ENCODE peak calls at places on chromosomes 5 and 9, in ten cellular contexts. One of them, this sample, is unnamed.

GRCh38 chr9:137167752-137168574 is 1.9 kb downstream of the LRRC26 start:
- DNase-seq in M059J: no peak
- DNase-seq in retina: peak; percentile 54
- DNase-seq in activated CD4-positive, CD25-positive, alpha-beta regulatory T cell: no peak
- DNase-seq in Peyer's patch: peak; percentile 66
- DNase-seq in GM04503: no peak
- DNase-seq in EL: no peak
- DNase-seq in upper lobe of left lung: peak; percentile 87
- DNase-seq in stimulated activated CD4-positive, alpha-beta T cell treated with anti-CD3 and anti-CD28 coated beads, Interleukin-2, amount 100 ng/mL, for 48 hours: no peak
- DNase-seq in activated CD4-positive, alpha-beta T cell treated with anti-CD3 and anti-CD28 coated beads, Interleukin-2, amount 10 ng/mL, durations not matched to agents 24 days and 14 days: no peak
- DNase-seq in this sample: no peak

GRCh38 chr5:17330386-17330785 is 113.0 kb downstream of the BASP1 start:
- DNase-seq in M059J: no peak
- DNase-seq in activated CD4-positive, CD25-positive, alpha-beta regulatory T cell: no peak
- DNase-seq in EL: no peak
- DNase-seq in GM04503: no peak
- DNase-seq in activated CD4-positive, alpha-beta T cell treated with anti-CD3 and anti-CD28 coated beads, Interleukin-2, amount 10 ng/mL, durations not matched to agents 24 days and 14 days: no peak
- DNase-seq in retina: no peak
- DNase-seq in Peyer's patch: no peak
- DNase-seq in upper lobe of left lung: no peak
- DNase-seq in stimulated activated CD4-positive, alpha-beta T cell treated with anti-CD3 and anti-CD28 coated beads, Interleukin-2, amount 100 ng/mL, for 48 hours: no peak
- DNase-seq in this sample: no peak

GRCh38 chr9:86754581-86754980 is 192.7 kb downstream of the GAS1 start:
- DNase-seq in M059J: no peak
- DNase-seq in activated CD4-positive, alpha-beta T cell treated with anti-CD3 and anti-CD28 coated beads, Interleukin-2, amount 10 ng/mL, durations not matched to agents 24 days and 14 days: no peak
- DNase-seq in EL: no peak
- DNase-seq in Peyer's patch: no peak
- DNase-seq in stimulated activated CD4-positive, alpha-beta T cell treated with anti-CD3 and anti-CD28 coated beads, Interleukin-2, amount 100 ng/mL, for 48 hours: no peak
- DNase-seq in retina: no peak
- DNase-seq in upper lobe of left lung: no peak
- DNase-seq in GM04503: no peak
- DNase-seq in activated CD4-positive, CD25-positive, alpha-beta regulatory T cell: no peak
- DNase-seq in this sample: no peak

GRCh38 chr9:114805670-114806551 is at the start of gene TNFSF15:
- DNase-seq in Peyer's patch: peak; percentile 64
- DNase-seq in EL: no peak
- DNase-seq in activated CD4-positive, alpha-beta T cell treated with anti-CD3 and anti-CD28 coated beads, Interleukin-2, amount 10 ng/mL, durations not matched to agents 24 days and 14 days: peak; percentile 80
- DNase-seq in retina: no peak
- DNase-seq in M059J: no peak
- DNase-seq in upper lobe of left lung: peak; percentile 68
- DNase-seq in stimulated activated CD4-positive, alpha-beta T cell treated with anti-CD3 and anti-CD28 coated beads, Interleukin-2, amount 100 ng/mL, for 48 hours: no peak
- DNase-seq in GM04503: no peak
- DNase-seq in activated CD4-positive, CD25-positive, alpha-beta regulatory T cell: no peak
- DNase-seq in this sample: peak; percentile 62

GRCh38 chr5:18329346-18329745 is 695.1 kb downstream of the TAF11L14 start:
- DNase-seq in stimulated activated CD4-positive, alpha-beta T cell treated with anti-CD3 and anti-CD28 coated beads, Interleukin-2, amount 100 ng/mL, for 48 hours: no peak
- DNase-seq in upper lobe of left lung: no peak
- DNase-seq in Peyer's patch: no peak
- DNase-seq in M059J: no peak
- DNase-seq in retina: no peak
- DNase-seq in GM04503: no peak
- DNase-seq in EL: no peak
- DNase-seq in activated CD4-positive, alpha-beta T cell treated with anti-CD3 and anti-CD28 coated beads, Interleukin-2, amount 10 ng/mL, durations not matched to agents 24 days and 14 days: no peak
- DNase-seq in activated CD4-positive, CD25-positive, alpha-beta regulatory T cell: no peak
- DNase-seq in this sample: peak; percentile 32

GRCh38 chr5:36029914-36030313 is 36.8 kb downstream of the UGT3A2 start:
- DNase-seq in GM04503: no peak
- DNase-seq in activated CD4-positive, CD25-positive, alpha-beta regulatory T cell: no peak
- DNase-seq in M059J: peak; percentile 50
- DNase-seq in upper lobe of left lung: no peak
- DNase-seq in activated CD4-positive, alpha-beta T cell treated with anti-CD3 and anti-CD28 coated beads, Interleukin-2, amount 10 ng/mL, durations not matched to agents 24 days and 14 days: no peak
- DNase-seq in EL: no peak
- DNase-seq in retina: no peak
- DNase-seq in stimulated activated CD4-positive, alpha-beta T cell treated with anti-CD3 and anti-CD28 coated beads, Interleukin-2, amount 100 ng/mL, for 48 hours: no peak
- DNase-seq in Peyer's patch: no peak
- DNase-seq in this sample: no peak

GRCh38 chr9:129810788-129811187 is 7.8 kb downstream of the TOR1B start:
- DNase-seq in activated CD4-positive, alpha-beta T cell treated with anti-CD3 and anti-CD28 coated beads, Interleukin-2, amount 10 ng/mL, durations not matched to agents 24 days and 14 days: no peak
- DNase-seq in M059J: no peak
- DNase-seq in retina: no peak
- DNase-seq in Peyer's patch: peak; percentile 56
- DNase-seq in upper lobe of left lung: no peak
- DNase-seq in activated CD4-positive, CD25-positive, alpha-beta regulatory T cell: no peak
- DNase-seq in GM04503: no peak
- DNase-seq in EL: no peak
- DNase-seq in stimulated activated CD4-positive, alpha-beta T cell treated with anti-CD3 and anti-CD28 coated beads, Interleukin-2, amount 100 ng/mL, for 48 hours: no peak
- DNase-seq in this sample: no peak

GRCh38 chr9:88322906-88323566 is 65.2 kb upstream of the SPIN1 start:
- DNase-seq in retina: no peak
- DNase-seq in Peyer's patch: peak; percentile 76
- DNase-seq in activated CD4-positive, CD25-positive, alpha-beta regulatory T cell: no peak
- DNase-seq in activated CD4-positive, alpha-beta T cell treated with anti-CD3 and anti-CD28 coated beads, Interleukin-2, amount 10 ng/mL, durations not matched to agents 24 days and 14 days: peak; percentile 91
- DNase-seq in upper lobe of left lung: no peak
- DNase-seq in EL: peak; percentile 61
- DNase-seq in stimulated activated CD4-positive, alpha-beta T cell treated with anti-CD3 and anti-CD28 coated beads, Interleukin-2, amount 100 ng/mL, for 48 hours: peak; percentile 31
- DNase-seq in GM04503: peak; percentile 8
- DNase-seq in M059J: peak; percentile 79
- DNase-seq in this sample: no peak

GRCh38 chr9:131613921-131614320 is 68.6 kb downstream of the PRRT1B start:
- DNase-seq in stimulated activated CD4-positive, alpha-beta T cell treated with anti-CD3 and anti-CD28 coated beads, Interleukin-2, amount 100 ng/mL, for 48 hours: no peak
- DNase-seq in activated CD4-positive, alpha-beta T cell treated with anti-CD3 and anti-CD28 coated beads, Interleukin-2, amount 10 ng/mL, durations not matched to agents 24 days and 14 days: no peak
- DNase-seq in Peyer's patch: no peak
- DNase-seq in activated CD4-positive, CD25-positive, alpha-beta regulatory T cell: no peak
- DNase-seq in M059J: no peak
- DNase-seq in EL: no peak
- DNase-seq in retina: no peak
- DNase-seq in GM04503: no peak
- DNase-seq in upper lobe of left lung: no peak
- DNase-seq in this sample: no peak